ENCODE peak calls at places on chromosomes 6 and 20, in six cellular contexts. F is CD8-positive, alpha-beta T cell; Y is DND-41; H is left lung; J is upper lobe of right lung; D is endothelial cell. E is an unnamed sample.

GRCh38 chr20:54350415-54350814 is 125.0 kb upstream of the DOK5 start:
- DNase-seq in F (no peak), Y (no peak), H (no peak), J (no peak), D (no peak), E (no peak)

GRCh38 chr6:16805190-16805860 is 44.1 kb upstream of the ATXN1 start:
- DNase-seq in F (no peak), Y (no peak), H (no peak), J (no peak), D (no peak), E (no peak)

GRCh38 chr6:4488389-4488788 is 287.8 kb upstream of the CDYL start:
- DNase-seq in F (no peak), Y (no peak), H (no peak), J (no peak), D (no peak), E (no peak)

GRCh38 chr6:158496700-158497099 is 63.2 kb upstream of the TMEM181 start:
- DNase-seq in F (no peak), Y (no peak), H (no peak), J (no peak), D (no peak), E (no peak)

GRCh38 chr6:1226208-1227099 is 85.4 kb upstream of the FOXQ1 start:
- DNase-seq in F (no peak), Y (no peak), H (peak; percentile 60), J (no peak), D (no peak), E (no peak)

GRCh38 chr6:138161434-138162103 is at the start of gene ARFGEF3:
- DNase-seq in F (peak; percentile 53), Y (no peak), H (peak; percentile 89), J (peak; percentile 89), D (peak; percentile 69), E (peak; percentile 43)

GRCh38 chr6:9405369-9405768 is 970.0 kb upstream of the SLC35B3 start:
- DNase-seq in F (no peak), Y (no peak), H (no peak), J (no peak), D (no peak), E (no peak)

GRCh38 chr6:91018586-91018985 is 431.7 kb upstream of the MAP3K7 start:
- DNase-seq in F (no peak), Y (no peak), H (no peak), J (no peak), D (no peak), E (no peak)

GRCh38 chr6:107576852-107577251 is 86.9 kb downstream of the SOBP start:
- DNase-seq in F (no peak), Y (no peak), H (no peak), J (no peak), D (no peak), E (no peak)

GRCh38 chr6:106608080-106608668 is 21.1 kb downstream of the RTN4IP1 start:
- DNase-seq in F (no peak), Y (peak; percentile 34), H (no peak), J (no peak), D (peak; percentile 51), E (no peak)

GRCh38 chr20:61567204-61567603 is 315.1 kb downstream of the CDH4 start:
- DNase-seq in F (no peak), Y (no peak), H (no peak), J (no peak), D (no peak), E (no peak)

GRCh38 chr6:11812951-11813350 is 34.3 kb upstream of the ADTRP start:
- DNase-seq in F (no peak), Y (no peak), H (no peak), J (no peak), D (no peak), E (no peak)

GRCh38 chr6:143772110-143772509 is 71.0 kb upstream of the LTV1 start:
- DNase-seq in F (no peak), Y (no peak), H (no peak), J (no peak), D (no peak), E (no peak)

GRCh38 chr6:37048851-37049734 is 43.6 kb downstream of the FGD2 start:
- DNase-seq in F (peak; percentile 74), Y (peak; percentile 89), H (no peak), J (no peak), D (no peak), E (peak; percentile 70)

GRCh38 chr6:123551939-123552707 is 84.6 kb downstream of the TRDN start:
- DNase-seq in F (no peak), Y (no peak), H (no peak), J (no peak), D (no peak), E (no peak)

GRCh38 chr6:157392927-157393666 is 12.1 kb downstream of the ZDHHC14 start:
- DNase-seq in F (no peak), Y (no peak), H (no peak), J (no peak), D (no peak), E (no peak)

GRCh38 chr20:37886851-37887297 is 16.1 kb upstream of the VSTM2L start:
- DNase-seq in F (no peak), Y (no peak), H (no peak), J (no peak), D (no peak), E (no peak)

GRCh38 chr20:51221103-51221502 is 198.2 kb upstream of the KCNG1 start:
- DNase-seq in F (no peak), Y (no peak), H (no peak), J (no peak), D (no peak), E (no peak)

GRCh38 chr6:108288742-108289141 is 6.1 kb upstream of the AFG1L start:
- DNase-seq in F (no peak), Y (no peak), H (no peak), J (no peak), D (no peak), E (no peak)

GRCh38 chr6:6315660-6316059 is 4.8 kb downstream of the F13A1 start:
- DNase-seq in F (peak; percentile 25), Y (peak; percentile 32), H (no peak), J (no peak), D (peak; percentile 52), E (no peak)

GRCh38 chr6:19477563-19477962 is 359.6 kb upstream of the ID4 start:
- DNase-seq in F (no peak), Y (no peak), H (no peak), J (no peak), D (no peak), E (no peak)

GRCh38 chr20:1803216-1804128 is 91.7 kb upstream of the SIRPA start:
- DNase-seq in F (peak; percentile 10), Y (peak; percentile 21), H (peak; percentile 94), J (peak; percentile 85), D (peak; percentile 81), E (no peak)

GRCh38 chr20:46228671-46229070 is 79.6 kb downstream of the CDH22 start:
- DNase-seq in F (no peak), Y (no peak), H (no peak), J (no peak), D (no peak), E (no peak)

GRCh38 chr20:35145141-35145564 is 2.0 kb downstream of the EDEM2 start:
- DNase-seq in F (peak; percentile 10), Y (no peak), H (no peak), J (no peak), D (peak; percentile 14), E (no peak)

GRCh38 chr20:36269507-36269906 is 33.2 kb downstream of the AAR2 start:
- DNase-seq in F (no peak), Y (no peak), H (no peak), J (no peak), D (no peak), E (no peak)

GRCh38 chr6:82246802-82247633 is 526 bp downstream of the IBTK start:
- DNase-seq in F (no peak), Y (peak; percentile 49), H (peak; percentile 88), J (no peak), D (peak; percentile 58), E (no peak)
- TF ChIP-seq CTCF in F (no peak), Y (no peak), H (no peak), J (peak; percentile 7), D (no peak), E (no peak)

GRCh38 chr6:75504902-75505233 is 11.3 kb upstream of the FILIP1 start:
- DNase-seq in F (no peak), Y (no peak), H (no peak), J (no peak), D (no peak), E (no peak)
- TF ChIP-seq CTCF in F (no peak), Y (no peak), H (no peak), J (peak; percentile 35), D (no peak), E (no peak)

GRCh38 chr6:131117866-131118265 is 17.4 kb upstream of the AKAP7 start:
- DNase-seq in F (no peak), Y (no peak), H (no peak), J (no peak), D (no peak), E (no peak)

GRCh38 chr6:131116321-131116720 is 18.9 kb upstream of the AKAP7 start:
- DNase-seq in F (no peak), Y (no peak), H (no peak), J (no peak), D (no peak), E (no peak)

GRCh38 chr6:131122007-131122406 is 13.3 kb upstream of the AKAP7 start:
- DNase-seq in F (no peak), Y (no peak), H (no peak), J (no peak), D (no peak), E (no peak)

GRCh38 chr6:131112252-131112651 is 23.0 kb upstream of the AKAP7 start:
- DNase-seq in F (no peak), Y (no peak), H (no peak), J (no peak), D (no peak), E (no peak)

GRCh38 chr6:131116755-131117360 is 18.4 kb upstream of the AKAP7 start:
- DNase-seq in F (peak; percentile 7), Y (no peak), H (no peak), J (no peak), D (peak; percentile 15), E (no peak)
- TF ChIP-seq CTCF in F (peak; percentile 60), Y (peak; percentile 52), H (peak; percentile 47), J (peak; percentile 62), D (peak; percentile 60), E (peak; percentile 66)

DNA sequence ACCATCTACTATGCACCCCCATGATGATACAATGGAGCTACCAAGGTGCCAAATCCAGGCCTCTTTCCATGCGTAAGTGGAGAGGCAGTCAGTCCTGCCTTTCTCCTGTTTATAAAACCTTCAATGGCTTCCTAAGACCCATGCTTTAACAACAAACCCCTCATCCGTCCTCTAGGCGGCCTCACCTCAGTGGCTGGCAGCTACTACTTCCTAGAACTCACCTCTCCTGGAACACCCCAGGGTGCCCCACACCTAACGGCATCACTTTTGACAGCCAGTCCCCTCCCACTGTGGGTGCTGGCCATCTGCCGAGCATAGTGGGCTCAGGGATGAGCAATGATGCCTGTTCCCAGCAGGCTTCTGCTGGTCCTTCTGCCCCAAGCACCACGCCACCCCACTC is 80.0 kb upstream of the TAB2 start:
- DNase-seq in F (no peak), Y (no peak), H (no peak), J (no peak), D (no peak), E (no peak)
- TF ChIP-seq CTCF in F (no peak), Y (no peak), H (no peak), J (no peak), D (no peak), E (no peak)

DNA sequence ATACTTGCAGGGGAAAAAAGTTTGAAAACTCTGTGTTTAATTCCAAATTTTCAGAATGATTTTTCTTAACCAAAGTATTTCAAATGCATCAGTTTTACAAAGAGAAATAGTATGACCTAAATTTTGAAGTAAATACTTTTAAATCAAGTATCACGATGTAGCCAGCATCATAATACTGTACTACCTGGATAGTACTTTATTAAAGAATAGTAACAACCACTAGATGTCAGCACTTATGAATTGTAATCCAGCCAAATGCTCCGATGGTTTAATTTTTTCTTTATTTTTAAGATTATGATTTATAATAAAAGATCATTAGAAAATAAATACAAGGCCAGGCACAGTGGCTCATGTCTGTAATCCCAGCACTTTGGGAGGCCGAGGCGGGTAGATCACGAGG is 37.2 kb upstream of the HACE1 start:
- DNase-seq in F (no peak), Y (no peak), H (no peak), J (no peak), D (no peak), E (no peak)
- TF ChIP-seq CTCF in F (no peak), Y (peak; percentile 56), H (no peak), J (no peak), D (peak; percentile 28), E (no peak)

E was measured in natural killer cell.